ENCODE peak calls at places on chromosomes 11 and 22, in seven cellular contexts. U, E, D, A, P, C and R are unnamed samples.

GRCh38 chr11:76835928-76836612 is 24.6 kb upstream of the ACER3 start:
- DNase-seq in D (no peak), U (no peak), E (peak), A (no peak), C (no peak), P (peak), R (no peak)

GRCh38 chr11:35600439-35600838 is 17.8 kb upstream of the FJX1 start:
- DNase-seq in U (no peak), C (peak), E (no peak), A (no peak), P (no peak), D (no peak), R (no peak)

GRCh38 chr22:37178350-37179125 is 9.5 kb downstream of the C1QTNF6 start:
- DNase-seq in U (peak), E (peak), A (no peak), C (no peak), P (no peak), D (no peak), R (no peak)

GRCh38 chr22:39839198-39839597 is 54.4 kb downstream of the ENTHD1 start:
- DNase-seq in C (no peak), A (no peak), P (no peak), E (no peak), U (no peak), D (peak), R (no peak)

GRCh38 chr11:119481667-119482400 is 58.9 kb upstream of the THY1 start:
- DNase-seq in P (no peak), D (no peak), E (no peak), U (no peak), C (no peak), A (no peak), R (no peak)

GRCh38 chr11:34366522-34366921 is 8.7 kb upstream of the ABTB2 start:
- DNase-seq in P (peak), C (no peak), A (no peak), E (peak), U (no peak), D (no peak), R (no peak)

GRCh38 chr11:118202599-118203422 is 22.0 kb downstream of the JAML start:
- DNase-seq in D (no peak), C (no peak), P (no peak), A (no peak), U (no peak), E (no peak), R (no peak)

GRCh38 chr22:42229455-42230149 is 40.9 kb downstream of the TCF20 start:
- DNase-seq in U (no peak), C (peak), P (no peak), D (no peak), A (peak), E (peak), R (no peak)

GRCh38 chr11:86372586-86372985 is 2.1 kb upstream of the CCDC81 start:
- DNase-seq in A (no peak), P (no peak), D (no peak), E (no peak), U (no peak), C (no peak), R (no peak)

GRCh38 chr11:65643971-65644370 is 6.1 kb downstream of the SIPA1 start:
- DNase-seq in E (no peak), D (no peak), C (no peak), U (no peak), A (no peak), P (peak), R (no peak)

GRCh38 chr22:46090051-46090591 is 60.2 kb upstream of the PPARA start:
- DNase-seq in A (peak), C (peak), E (no peak), D (no peak), P (no peak), U (no peak), R (no peak)

GRCh38 chr11:116515666-116516184 is 257.1 kb downstream of the BUD13 start:
- DNase-seq in A (peak), D (no peak), U (no peak), E (no peak), C (no peak), P (no peak), R (no peak)

GRCh38 chr22:46114518-46115387 is 35.6 kb upstream of the PPARA start:
- DNase-seq in E (no peak), D (no peak), A (peak), P (no peak), C (no peak), U (no peak), R (no peak)

GRCh38 chr11:116642902-116643301 is 129.9 kb downstream of the BUD13 start:
- DNase-seq in C (no peak), D (no peak), E (no peak), U (no peak), P (no peak), A (no peak), R (no peak)

GRCh38 chr11:112513936-112514716 is 253.5 kb upstream of the PLET1 start:
- DNase-seq in U (no peak), A (no peak), D (no peak), E (no peak), C (no peak), P (no peak), R (no peak)

GRCh38 chr11:119634301-119634700 is 94.7 kb downstream of the NECTIN1 start:
- DNase-seq in P (no peak), D (no peak), U (no peak), C (no peak), E (no peak), A (no peak), R (no peak)

GRCh38 chr11:536841-537621 is at the start of gene LRRC56:
- DNase-seq in P (peak), A (peak), E (peak), U (peak), C (peak), D (peak), R (peak)

GRCh38 chr22:39620924-39621690 is 50.6 kb downstream of the CACNA1I start:
- DNase-seq in E (no peak), A (no peak), U (no peak), C (no peak), D (no peak), P (no peak), R (no peak)

GRCh38 chr11:123841189-123841588 is 35.0 kb upstream of the OR6M1 start:
- DNase-seq in U (no peak), D (no peak), P (no peak), A (no peak), E (peak), C (no peak), R (no peak)

GRCh38 chr11:30917859-30918478 is 331.8 kb upstream of the MPPED2 start:
- DNase-seq in U (peak), E (peak), D (peak), C (no peak), P (peak), A (no peak), R (peak)

GRCh38 chr11:94153320-94153719 is 24.7 kb downstream of the PANX1 start:
- DNase-seq in C (no peak), A (no peak), E (no peak), P (no peak), U (no peak), D (no peak), R (no peak)

GRCh38 chr11:1138053-1138452 is 19.7 kb upstream of the MUC5AC start:
- DNase-seq in A (no peak), D (no peak), E (no peak), C (no peak), P (peak), U (no peak), R (no peak)

GRCh38 chr11:100445231-100445735 is 241.8 kb upstream of the ARHGAP42 start:
- DNase-seq in E (peak), A (no peak), C (no peak), D (no peak), P (peak), U (peak), R (no peak)

GRCh38 chr11:7851391-7851790 is 54.6 kb upstream of the OR5P2 start:
- DNase-seq in D (no peak), U (no peak), A (no peak), P (peak), C (no peak), E (no peak), R (no peak)

GRCh38 chr11:131471976-131472375 is 101.6 kb downstream of the NTM start:
- DNase-seq in P (no peak), D (no peak), E (no peak), C (no peak), U (peak), A (no peak), R (no peak)

GRCh38 chr11:116427903-116428637 is 344.7 kb downstream of the BUD13 start:
- DNase-seq in A (no peak), C (no peak), E (peak), D (no peak), P (peak), U (peak), R (no peak)

GRCh38 chr11:70763606-70764005 is 365.3 kb downstream of the CTTN start:
- DNase-seq in C (no peak), D (no peak), A (no peak), P (peak), U (no peak), E (no peak), R (no peak)

GRCh38 chr11:2534131-2534956 is 89.5 kb downstream of the KCNQ1 start:
- DNase-seq in U (no peak), E (no peak), D (no peak), C (no peak), A (peak), P (peak), R (no peak)

GRCh38 chr11:104731890-104732289 is 166.4 kb downstream of the CASP12 start:
- DNase-seq in E (no peak), U (no peak), D (no peak), P (no peak), A (no peak), C (no peak), R (no peak)

GRCh38 chr11:61579398-61580291 is 1.2 kb downstream of the SYT7 start:
- DNase-seq in E (no peak), P (no peak), A (no peak), D (no peak), U (peak), C (no peak), R (no peak)
- TF ChIP-seq CTCF in E (no peak), P (peak), A (no peak), D (no peak), U (peak), C (no peak), R (peak)

GRCh38 chr22:19851291-19852176 is 3.1 kb downstream of the GNB1L start:
- DNase-seq in U (no peak), D (no peak), E (no peak), A (no peak), P (no peak), C (no peak), R (no peak)

GRCh38 chr22:19853879-19854777 is 546 bp downstream of the GNB1L start:
- DNase-seq in D (peak), C (no peak), U (no peak), E (no peak), P (no peak), A (no peak), R (no peak)

GRCh38 chr22:19853058-19853878 is 1.4 kb downstream of the GNB1L start:
- DNase-seq in U (no peak), C (no peak), D (no peak), E (no peak), P (no peak), A (no peak), R (no peak)

GRCh38 chr22:19850482-19851109 is 4.1 kb downstream of the GNB1L start:
- DNase-seq in U (no peak), D (no peak), C (no peak), E (no peak), P (no peak), A (no peak), R (no peak)

DNA sequence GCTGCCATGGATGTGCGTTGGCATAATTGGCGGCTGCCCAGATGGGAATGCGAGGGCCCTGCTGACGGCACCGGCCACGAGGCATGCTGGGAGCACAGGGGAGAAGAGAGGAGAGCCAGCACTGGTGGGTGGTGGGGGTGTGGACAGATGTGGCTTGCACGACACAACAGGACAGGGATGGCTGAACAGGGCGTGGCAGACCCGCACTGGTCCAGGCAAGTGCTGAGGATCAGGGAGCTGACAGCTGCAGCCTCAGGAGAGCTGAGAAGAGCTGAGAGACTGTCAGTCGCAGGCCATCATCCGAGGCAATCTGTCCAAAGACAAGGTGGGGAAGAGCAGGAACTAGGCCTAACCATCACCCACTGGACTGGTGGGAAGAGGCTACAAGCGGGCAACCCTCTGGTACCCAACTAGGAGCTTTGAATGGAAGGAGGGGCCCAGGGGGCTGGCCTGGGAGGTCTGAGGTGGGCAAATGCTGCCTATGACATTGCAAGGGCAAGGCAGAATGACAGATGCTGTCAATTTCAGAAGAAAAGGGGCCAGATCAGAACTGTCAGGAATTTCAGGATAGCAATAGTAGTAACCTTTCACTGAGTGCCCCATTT is 2.4 kb downstream of the GNB1L start:
- DNase-seq in A (no peak), U (no peak), C (no peak), E (no peak), P (no peak), D (no peak), R (no peak)
- H3K4me3 ChIP-seq in A (no peak), U (no peak), C (no peak), E (peak), P (peak), D (peak), R (no peak)

GRCh38 chr11:32188785-32189184 is 97.9 kb downstream of the RCN1 start:
- DNase-seq in P (no peak), E (no peak), A (no peak), U (no peak), D (no peak), C (no peak), R (no peak)
- TF ChIP-seq CTCF in P (peak), E (no peak), A (no peak), U (no peak), D (no peak), C (no peak), R (peak)

DNA sequence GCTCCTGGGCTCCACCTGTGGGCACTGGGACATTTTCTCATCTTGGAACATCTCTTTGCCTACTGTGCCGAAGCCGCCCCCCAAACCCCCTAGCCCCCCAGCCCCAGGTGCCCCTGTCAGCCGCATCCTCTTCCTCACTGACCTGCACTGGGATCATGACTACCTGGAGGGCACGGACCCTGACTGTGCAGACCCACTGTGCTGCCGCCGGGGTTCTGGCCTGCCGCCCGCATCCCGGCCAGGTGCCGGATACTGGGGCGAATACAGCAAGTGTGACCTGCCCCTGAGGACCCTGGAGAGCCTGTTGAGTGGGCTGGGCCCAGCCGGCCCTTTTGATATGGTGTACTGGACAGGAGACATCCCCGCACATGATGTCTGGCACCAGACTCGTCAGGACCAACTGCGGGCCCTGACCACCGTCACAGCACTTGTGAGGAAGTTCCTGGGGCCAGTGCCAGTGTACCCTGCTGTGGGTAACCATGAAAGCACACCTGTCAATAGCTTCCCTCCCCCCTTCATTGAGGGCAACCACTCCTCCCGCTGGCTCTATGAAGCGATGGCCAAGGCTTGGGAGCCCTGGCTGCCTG is 1.4 kb downstream of the SMPD1 start:
- DNase-seq in D (no peak), E (no peak), P (no peak), C (no peak), U (no peak), A (no peak), R (no peak)
- H3K4me3 ChIP-seq in D (no peak), E (no peak), P (no peak), C (no peak), U (no peak), A (no peak), R (no peak)

GRCh38 chr11:134357545-134357839 is 25.7 kb downstream of the GLB1L2 start:
- DNase-seq in C (no peak), E (no peak), A (no peak), P (no peak), D (no peak), U (no peak), R (no peak)
- TF ChIP-seq CTCF in C (no peak), E (no peak), A (no peak), P (no peak), D (no peak), U (no peak), R (no peak)

GRCh38 chr22:49824936-49825335 is 2.7 kb downstream of the BRD1 start:
- DNase-seq in C (no peak), P (no peak), U (no peak), E (no peak), D (no peak), A (no peak), R (no peak)
- H3K4me3 ChIP-seq in C (no peak), P (peak), U (no peak), E (no peak), D (no peak), A (no peak), R (no peak)

DNA sequence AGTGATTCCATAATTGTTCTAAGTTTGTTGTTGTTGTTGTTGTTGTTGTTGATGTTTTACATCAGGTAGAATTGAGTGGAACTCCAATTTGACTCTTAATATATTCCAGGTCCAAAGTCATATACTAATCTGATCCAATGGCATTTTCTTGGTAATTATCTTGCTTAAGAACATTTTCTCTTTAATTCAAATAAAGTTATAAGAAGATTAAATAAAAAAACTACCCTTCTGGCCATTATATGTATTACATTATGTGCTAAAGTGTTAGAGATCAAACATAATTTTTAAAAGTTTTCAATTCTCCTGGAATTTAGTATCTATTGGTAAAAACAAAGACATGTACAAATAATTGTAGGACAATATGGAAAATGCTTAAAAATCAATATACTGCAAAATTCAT is 775.4 kb downstream of the LUZP2 start:
- DNase-seq in C (no peak), A (no peak), E (no peak), U (no peak), P (no peak), D (no peak), R (no peak)
- TF ChIP-seq CTCF in C (no peak), A (no peak), E (no peak), U (no peak), P (no peak), D (no peak), R (no peak)

DNA sequence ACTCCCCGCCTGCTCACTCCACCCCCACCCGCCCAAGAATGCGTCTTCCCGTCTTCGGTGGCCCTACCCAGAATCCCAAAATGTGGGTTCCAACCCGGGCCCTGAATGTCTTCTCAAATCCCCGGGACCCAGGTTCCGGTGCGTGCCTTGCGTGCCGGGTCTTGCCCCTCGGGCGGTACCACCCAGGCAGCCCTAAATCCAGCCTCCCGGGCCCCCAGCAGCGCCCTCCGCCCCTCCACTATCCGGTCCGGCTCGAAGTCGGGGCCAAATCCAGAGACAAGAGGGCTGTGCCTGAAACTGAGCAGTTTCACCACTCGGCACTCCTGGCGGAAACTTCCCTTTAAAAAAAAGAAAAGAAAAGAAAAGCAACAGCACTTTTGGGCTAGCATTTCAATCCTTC is 16.3 kb upstream of the CCT8L2 start:
- DNase-seq in U (no peak), D (no peak), P (no peak), E (no peak), A (no peak), C (no peak), R (no peak)
- H3K4me3 ChIP-seq in U (no peak), D (no peak), P (no peak), E (no peak), A (no peak), C (no peak), R (no peak)